ENCODE peak calls at places on chromosomes 13 and 19, in five cellular contexts. I, R, L, E and Y are unnamed samples.

GRCh38 chr19:55165952-55166529 is 372 bp downstream of the DNAAF3 start:
- DNase-seq in I (peak; percentile 82), R (peak; percentile 84), L (peak; percentile 66), E (peak; percentile 84), Y (no peak)

GRCh38 chr19:46898731-46899130 is 37.9 kb downstream of the ARHGAP35 start:
- DNase-seq in I (peak; percentile 85), R (peak; percentile 61), L (no peak), E (peak; percentile 76), Y (no peak)

GRCh38 chr19:38385804-38386257 is 2.0 kb downstream of the GGN start:
- DNase-seq in I (no peak), R (no peak), L (no peak), E (no peak), Y (no peak)

GRCh38 chr13:93290503-93290902 is 63.9 kb downstream of the GPC6 start:
- DNase-seq in I (peak; percentile 54), R (peak; percentile 18), L (no peak), E (peak; percentile 77), Y (no peak)

GRCh38 chr13:85541476-85541875 is 257.7 kb downstream of the SLITRK6 start:
- DNase-seq in I (no peak), R (no peak), L (no peak), E (no peak), Y (no peak)

GRCh38 chr13:109790071-109790470 is 3.7 kb upstream of the IRS2 start:
- DNase-seq in I (no peak), R (no peak), L (no peak), E (peak; percentile 75), Y (no peak)

GRCh38 chr19:4575978-4576933 is 16.8 kb upstream of the SEMA6B start:
- DNase-seq in I (peak; percentile 38), R (peak; percentile 73), L (peak; percentile 52), E (peak; percentile 74), Y (no peak)

GRCh38 chr19:17873661-17874422 is 2.1 kb downstream of the SLC5A5 start:
- DNase-seq in I (no peak), R (no peak), L (peak; percentile 75), E (no peak), Y (no peak)

GRCh38 chr13:83987394-83987793 is 105.1 kb upstream of the SLITRK1 start:
- DNase-seq in I (no peak), R (no peak), L (no peak), E (no peak), Y (no peak)

GRCh38 chr19:55146648-55147218 is 2.3 kb downstream of the TNNT1 start:
- DNase-seq in I (no peak), R (no peak), L (no peak), E (no peak), Y (no peak)

GRCh38 chr13:26198116-26198515 is 24.0 kb downstream of the RNF6 start:
- DNase-seq in I (no peak), R (no peak), L (no peak), E (no peak), Y (no peak)

GRCh38 chr19:12052057-12052570 is 647 bp downstream of the ZNF878 start:
- DNase-seq in I (no peak), R (no peak), L (peak; percentile 9), E (no peak), Y (no peak)

GRCh38 chr19:15198006-15198356 is 2.8 kb downstream of the NOTCH3 start:
- DNase-seq in I (no peak), R (no peak), L (no peak), E (no peak), Y (no peak)

GRCh38 chr19:3710265-3710812 is 2.2 kb downstream of the TJP3 start:
- DNase-seq in I (peak; percentile 34), R (peak; percentile 38), L (no peak), E (peak; percentile 71), Y (no peak)

GRCh38 chr13:56352356-56352755 is 788.4 kb upstream of the PRR20A start:
- DNase-seq in I (peak; percentile 4), R (no peak), L (no peak), E (no peak), Y (no peak)

GRCh38 chr19:35959040-35959967 is 23.1 kb downstream of the LRFN3 start:
- DNase-seq in I (no peak), R (no peak), L (peak; percentile 78), E (no peak), Y (no peak)

GRCh38 chr13:49585220-49586157 is at the start of gene RCBTB1:
- DNase-seq in I (peak; percentile 53), R (peak; percentile 59), L (peak; percentile 67), E (peak; percentile 50), Y (no peak)

GRCh38 chr13:49454388-49455015 is 10.4 kb downstream of the SETDB2 start:
- DNase-seq in I (peak; percentile 17), R (peak; percentile 21), L (no peak), E (peak; percentile 85), Y (no peak)

GRCh38 chr19:36097036-36097435 is 13.9 kb upstream of the OVOL3 start:
- DNase-seq in I (no peak), R (peak; percentile 36), L (no peak), E (no peak), Y (no peak)

GRCh38 chr19:44701228-44701627 is 2.3 kb downstream of the CEACAM16 start:
- DNase-seq in I (no peak), R (no peak), L (no peak), E (no peak), Y (no peak)

GRCh38 chr13:45434556-45435371 is 16.6 kb upstream of the SLC25A30 start:
- DNase-seq in I (no peak), R (no peak), L (no peak), E (no peak), Y (no peak)

GRCh38 chr13:30581582-30581981 is 36.1 kb upstream of the USPL1 start:
- DNase-seq in I (no peak), R (peak; percentile 39), L (no peak), E (peak; percentile 65), Y (no peak)

GRCh38 chr13:90445179-90445578 is 902.3 kb upstream of the MIR17HG start:
- DNase-seq in I (peak; percentile 91), R (peak; percentile 95), L (no peak), E (peak; percentile 94), Y (peak; percentile 86)

GRCh38 chr13:34474469-34474868 is 467.6 kb upstream of the NBEA start:
- DNase-seq in I (no peak), R (no peak), L (no peak), E (no peak), Y (no peak)

GRCh38 chr19:28727133-28727834 is 485.7 kb downstream of the UQCRFS1 start:
- DNase-seq in I (no peak), R (peak; percentile 21), L (peak; percentile 30), E (peak; percentile 34), Y (no peak)

GRCh38 chr13:102440259-102440936 is 38.5 kb upstream of the FGF14 start:
- DNase-seq in I (no peak), R (no peak), L (no peak), E (peak; percentile 5), Y (no peak)

GRCh38 chr19:15640294-15640903 is at the start of gene CYP4F3:
- DNase-seq in I (no peak), R (no peak), L (no peak), E (no peak), Y (no peak)

GRCh38 chr13:45121421-45121820 is 1.1 kb downstream of the GTF2F2 start:
- DNase-seq in I (peak; percentile 38), R (peak; percentile 46), L (no peak), E (peak; percentile 62), Y (no peak)

GRCh38 chr13:80050252-80050651 is 290.7 kb downstream of the SPRY2 start:
- DNase-seq in I (peak; percentile 62), R (peak; percentile 34), L (no peak), E (peak; percentile 48), Y (no peak)

GRCh38 chr19:28400953-28401671 is 811.8 kb downstream of the UQCRFS1 start:
- DNase-seq in I (no peak), R (no peak), L (no peak), E (no peak), Y (no peak)

GRCh38 chr19:38173324-38174041 is 50.5 kb downstream of the DPF1 start:
- DNase-seq in I (peak; percentile 80), R (peak; percentile 23), L (no peak), E (no peak), Y (peak; percentile 36)

GRCh38 chr19:42081584-42082258 is 5.8 kb downstream of the ZNF574 start:
- DNase-seq in I (peak; percentile 54), R (peak; percentile 67), L (no peak), E (peak; percentile 82), Y (no peak)

DNA sequence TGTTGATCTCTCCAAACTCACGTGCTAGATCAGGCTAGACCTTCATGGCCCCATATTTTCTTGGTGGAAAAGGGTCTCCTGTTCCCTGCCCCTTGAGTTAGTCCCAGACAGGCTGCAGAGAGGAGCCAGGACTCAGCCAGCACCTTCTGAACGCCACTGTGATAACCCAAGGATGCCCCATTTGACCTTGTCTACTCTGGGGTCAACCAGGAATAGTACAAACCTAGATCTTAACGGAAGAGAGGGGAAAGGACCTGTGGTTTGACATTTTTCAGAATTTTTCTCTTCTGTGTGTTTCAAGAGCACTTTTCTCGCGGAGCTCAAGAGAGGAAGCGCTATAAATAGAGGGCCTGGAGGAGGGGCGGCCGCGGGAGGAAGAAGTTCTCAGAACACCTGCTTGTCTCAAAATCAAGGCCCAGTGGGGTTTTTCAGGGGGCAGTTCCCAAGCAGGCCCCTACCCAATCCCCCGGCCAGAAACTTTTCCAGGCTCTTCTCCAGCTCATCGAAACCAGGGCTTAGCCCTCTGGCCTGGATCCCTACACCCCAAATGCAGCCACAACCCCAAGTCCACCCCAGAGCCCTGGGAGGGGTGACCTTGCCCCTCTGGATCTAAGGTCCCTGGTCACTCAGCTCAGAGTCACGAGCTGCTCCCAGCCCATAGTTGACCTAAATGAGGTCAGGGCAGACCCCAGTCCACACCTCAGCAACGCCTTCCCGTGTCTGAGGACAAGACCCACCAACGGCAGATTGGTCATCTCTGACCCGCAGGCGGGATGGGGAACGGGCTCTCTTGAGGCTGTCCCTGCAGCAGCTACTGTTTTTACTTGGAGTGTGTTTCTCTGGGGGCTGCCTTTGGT is 75.6 kb upstream of the TM9SF2 start:
- DNase-seq in I (no peak), R (no peak), L (peak; percentile 61), E (no peak), Y (no peak)
- H3K4me3 ChIP-seq in I (no peak overlapping the region), R (no peak overlapping the region), L (peak overlapping the region; percentile 48), E (no peak overlapping the region), Y (no peak overlapping the region)

DNA sequence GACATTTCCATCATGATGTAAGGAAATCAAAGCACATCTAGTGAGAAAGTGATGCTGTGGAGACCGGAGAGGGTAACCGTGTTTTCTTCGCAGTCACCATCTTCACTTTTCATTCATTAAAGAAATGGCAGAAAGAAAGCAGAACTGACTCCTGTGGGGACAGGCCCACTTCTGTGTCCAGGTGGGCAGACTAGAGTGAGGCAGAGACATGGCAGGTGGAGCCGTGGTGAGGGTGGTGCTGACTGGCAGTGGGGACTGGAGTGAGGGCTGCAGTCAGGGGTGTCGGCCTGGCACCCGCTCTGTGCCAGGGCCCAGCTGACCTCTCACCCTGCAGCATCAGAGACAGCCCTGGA is 71.4 kb upstream of the MCF2L start:
- DNase-seq in I (no peak), R (no peak), L (no peak), E (no peak), Y (no peak)
- H3K4me3 ChIP-seq in I (no peak overlapping the region), R (no peak overlapping the region), L (no peak overlapping the region), E (no peak overlapping the region), Y (no peak overlapping the region)

GRCh38 chr19:19388568-19389555 is 16.6 kb upstream of the GATAD2A start:
- DNase-seq in I (no peak), R (no peak), L (no peak), E (peak; percentile 20), Y (no peak)
- H3K4me3 ChIP-seq in I (no peak overlapping the region), R (no peak overlapping the region), L (peak overlapping the region; percentile 20), E (no peak overlapping the region), Y (no peak overlapping the region)

DNA sequence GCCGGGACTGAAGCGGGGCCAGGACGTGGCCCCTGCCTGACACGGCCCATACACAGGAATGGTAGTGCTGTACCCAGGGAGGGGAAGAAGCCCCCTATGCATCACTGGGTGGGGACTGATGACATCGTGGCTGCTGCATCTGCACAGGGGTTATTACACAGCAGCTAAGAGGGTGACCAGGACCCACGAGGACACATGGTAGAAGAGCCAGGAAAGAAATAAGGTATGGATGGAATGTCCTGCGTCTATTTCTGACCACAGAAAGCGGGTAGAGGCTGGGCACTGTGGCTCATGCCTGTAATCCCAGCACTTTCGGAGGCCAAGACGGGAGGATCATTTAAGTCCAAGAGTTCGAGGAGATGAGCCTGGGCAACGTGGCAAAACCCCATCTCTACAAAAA is 24.1 kb downstream of the DCAF15 start:
- DNase-seq in I (no peak), R (no peak), L (no peak), E (no peak), Y (no peak)
- H3K4me3 ChIP-seq in I (no peak overlapping the region), R (no peak overlapping the region), L (no peak overlapping the region), E (no peak overlapping the region), Y (no peak overlapping the region)